ENCODE peak calls at places on chromosomes 16 and 17, in ten cellular contexts. P is mammary epithelial cell, K is heart left ventricle, L is tibial nerve, H is GM23338, R is GM23248, Y is pancreas, N is iPS DF 6.9, I is A549, E is K562. Z is an unnamed sample.
A peak's percentile ranks its signal among the peaks of the same experiment; 100 is the strongest.

GRCh38 chr16:53732296-53732929 is 28.5 kb downstream of the FTO start:
- DNase-seq in Y (no peak), H (no peak), E (no peak), N (no peak), R (peak; percentile 35), P (no peak), K (no peak), L (no peak), I (peak; percentile 27), Z (no peak)

GRCh38 chr16:70529051-70529777 is 5.6 kb downstream of the SF3B3 start:
- DNase-seq in H (peak; percentile 46), N (no peak), Y (no peak), I (peak; percentile 62), E (peak; percentile 33), P (peak; percentile 55), R (peak; percentile 87), L (peak; percentile 12), K (no peak), Z (no peak)

GRCh38 chr16:11010576-11011221 is 66.3 kb downstream of the CLEC16A start:
- DNase-seq in I (no peak), P (no peak), Y (no peak), H (no peak), R (peak; percentile 26), N (no peak), E (no peak), L (peak; percentile 70), K (no peak), Z (peak; percentile 61)

GRCh38 chr17:68325961-68326360 is 34.7 kb downstream of the ARSG start:
- DNase-seq in I (no peak), E (no peak), N (no peak), K (no peak), H (no peak), P (no peak), R (no peak), Y (no peak), L (no peak), Z (no peak)

GRCh38 chr16:83732536-83732935 is 75.2 kb upstream of the HSBP1 start:
- DNase-seq in H (no peak), R (no peak), L (no peak), Y (no peak), P (no peak), K (no peak), E (no peak), I (no peak), N (no peak), Z (no peak)

GRCh38 chr17:57915980-57916757 is 39.0 kb downstream of the CUEDC1 start:
- DNase-seq in Y (no peak), L (no peak), N (no peak), R (no peak), I (no peak), H (peak; percentile 83), P (no peak), K (no peak), E (no peak), Z (no peak)

GRCh38 chr16:56120447-56121155 is 70.7 kb upstream of the GNAO1 start:
- DNase-seq in K (no peak), N (no peak), P (no peak), H (no peak), E (no peak), Y (no peak), R (no peak), L (no peak), I (no peak), Z (no peak)

GRCh38 chr17:59897090-59897489 is 4.2 kb downstream of the RPS6KB1 start:
- DNase-seq in H (no peak), L (no peak), R (peak; percentile 36), P (no peak), Y (no peak), I (no peak), K (no peak), E (no peak), N (no peak), Z (no peak)

GRCh38 chr17:45170976-45171337 is 9.3 kb downstream of the HEXIM2 start:
- DNase-seq in H (no peak), Y (peak; percentile 60), R (peak; percentile 96), P (peak; percentile 99), L (peak; percentile 68), K (peak; percentile 72), N (no peak), I (peak; percentile 76), E (no peak), Z (peak; percentile 90)

GRCh38 chr17:64331946-64332493 is 58.6 kb downstream of the PECAM1 start:
- DNase-seq in P (no peak), R (peak; percentile 43), Y (no peak), N (no peak), H (no peak), E (peak; percentile 76), I (no peak), L (peak; percentile 44), K (no peak), Z (peak; percentile 82)

GRCh38 chr17:29918922-29919856 is 10.8 kb downstream of the SSH2 start:
- DNase-seq in N (no peak), L (no peak), P (peak; percentile 54), R (peak; percentile 62), K (no peak), H (no peak), I (no peak), E (no peak), Y (no peak), Z (no peak)

GRCh38 chr17:61414936-61415251 is 15.3 kb downstream of the TBX2 start:
- DNase-seq in K (no peak), R (no peak), L (no peak), N (no peak), E (peak; percentile 2), Y (peak; percentile 44), P (no peak), H (no peak), I (no peak), Z (no peak)

GRCh38 chr17:75826561-75827290 is 17.5 kb downstream of the UNC13D start:
- DNase-seq in Y (peak; percentile 49), R (no peak), E (no peak), K (no peak), I (no peak), N (no peak), H (no peak), P (no peak), L (no peak), Z (no peak)

GRCh38 chr17:70622382-70623260 is 453.3 kb downstream of the KCNJ2 start:
- DNase-seq in H (peak; percentile 82), I (peak; percentile 25), Y (peak; percentile 57), R (peak; percentile 38), N (peak; percentile 55), L (no peak), E (no peak), P (peak; percentile 30), K (no peak), Z (no peak)

GRCh38 chr16:11792404-11793260 is 4.4 kb downstream of the ZC3H7A start:
- DNase-seq in P (no peak), I (no peak), H (no peak), N (no peak), K (peak; percentile 27), R (no peak), E (no peak), L (no peak), Y (peak; percentile 61), Z (no peak)

GRCh38 chr17:42311240-42312034 is 23.1 kb downstream of the STAT5A start:
- DNase-seq in H (peak; percentile 64), R (peak; percentile 96), I (no peak), L (peak; percentile 91), Y (no peak), E (peak; percentile 61), N (no peak), K (peak; percentile 90), P (no peak), Z (peak; percentile 96)

GRCh38 chr16:27436921-27437650 is 35.1 kb downstream of the IL21R start:
- DNase-seq in P (no peak), R (no peak), K (no peak), L (no peak), E (no peak), I (no peak), N (no peak), Y (peak; percentile 36), H (no peak), Z (peak; percentile 45)

GRCh38 chr17:82970067-82970466 is 109.3 kb upstream of the METRNL start:
- DNase-seq in H (no peak), K (no peak), Y (no peak), L (no peak), P (no peak), R (no peak), N (no peak), I (no peak), E (no peak), Z (no peak)

GRCh38 chr16:11392041-11392581 is 46.9 kb downstream of the RMI2 start:
- DNase-seq in N (no peak), P (no peak), Y (no peak), I (no peak), L (no peak), H (no peak), K (peak; percentile 53), E (no peak), R (no peak), Z (no peak)

GRCh38 chr17:48717367-48718161 is 4.8 kb downstream of the PRAC1 start:
- DNase-seq in R (no peak), P (no peak), H (no peak), L (no peak), E (no peak), Y (no peak), N (no peak), K (no peak), I (no peak), Z (no peak)
- H3K27ac ChIP-seq in R (no peak overlapping the region), P (no peak overlapping the region), H (no peak overlapping the region), L (no peak overlapping the region), E (no peak overlapping the region), Y (no peak overlapping the region), N (no peak overlapping the region), K (no peak overlapping the region), I (no peak overlapping the region), Z (no peak overlapping the region)

GRCh38 chr16:81003610-81004460 is 2.9 kb downstream of the CMC2 start:
- DNase-seq in Y (no peak), I (no peak), R (peak; percentile 78), P (peak; percentile 3), K (no peak), H (no peak), L (no peak), E (no peak), N (no peak), Z (no peak)
- H3K4me3 ChIP-seq in Y (no peak overlapping the region), I (no peak overlapping the region), R (peak overlapping the region; percentile 94), P (peak overlapping the region; percentile 12), K (peak overlapping the region; percentile 65), H (no peak overlapping the region), L (no peak overlapping the region), E (peak overlapping the region; percentile 82), N (no peak overlapping the region), Z (peak overlapping the region; percentile 8)

DNA sequence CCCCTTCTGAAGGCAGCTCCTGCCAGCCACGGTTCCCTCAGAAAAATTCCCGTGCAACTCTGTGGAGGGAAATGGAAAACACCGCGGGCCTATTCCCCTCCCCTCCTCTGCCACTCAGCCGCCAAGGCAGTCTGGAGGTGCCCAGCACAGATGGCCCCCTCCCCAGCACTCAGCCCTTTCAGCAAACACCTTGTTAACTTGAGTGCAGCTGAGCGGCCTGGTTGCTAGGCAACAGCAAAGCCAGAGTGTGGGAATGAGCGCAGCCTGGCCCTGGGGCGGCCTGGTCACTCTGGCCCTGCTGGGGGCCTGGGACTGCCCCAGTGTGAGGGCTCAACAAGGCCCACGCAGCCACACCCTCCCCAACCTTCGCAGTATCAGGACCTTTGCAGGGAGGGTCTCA is 32.8 kb downstream of the CACNA1G start:
- DNase-seq in R (no peak), K (no peak), L (no peak), E (no peak), N (no peak), Y (peak; percentile 81), I (no peak), H (peak; percentile 67), P (no peak), Z (no peak)
- H3K4me1 ChIP-seq in R (no peaks in the 10 kb centered on the region), K (peaks cover 28% of the 10 kb centered on the region), L (peaks cover 28% of the 10 kb centered on the region), E (no peaks in the 10 kb centered on the region), N (peaks cover 1% of the 10 kb centered on the region), Y (no peaks in the 10 kb centered on the region), I (no peaks in the 10 kb centered on the region), H (peaks cover 6% of the 10 kb centered on the region), P (no peaks in the 10 kb centered on the region), Z (no peaks in the 10 kb centered on the region)

GRCh38 chr17:66386789-66387351 is 84.5 kb downstream of the PRKCA start:
- DNase-seq in I (no peak), P (peak; percentile 12), N (no peak), H (no peak), K (no peak), E (no peak), R (no peak), L (no peak), Y (no peak), Z (no peak)
- H3K27ac ChIP-seq in I (no peak overlapping the region), P (no peak overlapping the region), N (no peak overlapping the region), H (no peak overlapping the region), K (no peak overlapping the region), E (no peak overlapping the region), R (no peak overlapping the region), L (no peak overlapping the region), Y (no peak overlapping the region), Z (no peak overlapping the region)